ENCODE peak calls at places on chromosomes 5 and 9, in five cellular contexts. One of them, this sample, is unnamed.

GRCh38 chr9:35826071-35826701 is 2.3 kb downstream of the FAM221B start:
- DNase-seq in HTR-8/SVneo: peak
- DNase-seq in NCI-H748 treated with DMSO at 0.1 percent for 48 hours: peak
- DNase-seq in thyroid gland: peak
- DNase-seq in astrocyte of the spinal cord: peak
- DNase-seq in this sample: peak

GRCh38 chr5:54226215-54226614 is 84.2 kb downstream of the ARL15 start:
- DNase-seq in thyroid gland: no peak
- DNase-seq in HTR-8/SVneo: no peak
- DNase-seq in NCI-H748 treated with DMSO at 0.1 percent for 48 hours: no peak
- DNase-seq in astrocyte of the spinal cord: no peak
- DNase-seq in this sample: no peak

GRCh38 chr9:38440511-38440910 is 16.3 kb upstream of the IGFBPL1 start:
- DNase-seq in NCI-H748 treated with DMSO at 0.1 percent for 48 hours: no peak
- DNase-seq in HTR-8/SVneo: no peak
- DNase-seq in astrocyte of the spinal cord: no peak
- DNase-seq in thyroid gland: no peak
- DNase-seq in this sample: peak

GRCh38 chr9:110975969-110976368 is 62.3 kb downstream of the LPAR1 start:
- DNase-seq in astrocyte of the spinal cord: no peak
- DNase-seq in thyroid gland: no peak
- DNase-seq in NCI-H748 treated with DMSO at 0.1 percent for 48 hours: no peak
- DNase-seq in HTR-8/SVneo: no peak
- DNase-seq in this sample: no peak

GRCh38 chr9:35609001-35609819 is 4.1 kb downstream of the TESK1 start:
- DNase-seq in astrocyte of the spinal cord: no peak
- DNase-seq in HTR-8/SVneo: no peak
- DNase-seq in NCI-H748 treated with DMSO at 0.1 percent for 48 hours: no peak
- DNase-seq in thyroid gland: no peak
- DNase-seq in this sample: no peak

GRCh38 chr9:91577540-91577939 is 153.9 kb upstream of the NFIL3 start:
- DNase-seq in HTR-8/SVneo: no peak
- DNase-seq in astrocyte of the spinal cord: no peak
- DNase-seq in thyroid gland: no peak
- DNase-seq in NCI-H748 treated with DMSO at 0.1 percent for 48 hours: no peak
- DNase-seq in this sample: no peak

GRCh38 chr9:132575005-132575609 is 7.3 kb upstream of the BARHL1 start:
- DNase-seq in NCI-H748 treated with DMSO at 0.1 percent for 48 hours: peak
- DNase-seq in HTR-8/SVneo: peak
- DNase-seq in astrocyte of the spinal cord: peak
- DNase-seq in thyroid gland: peak
- DNase-seq in this sample: peak

GRCh38 chr5:114702111-114702510 is 340.2 kb downstream of the KCNN2 start:
- DNase-seq in astrocyte of the spinal cord: no peak
- DNase-seq in NCI-H748 treated with DMSO at 0.1 percent for 48 hours: no peak
- DNase-seq in thyroid gland: no peak
- DNase-seq in HTR-8/SVneo: no peak
- DNase-seq in this sample: no peak

GRCh38 chr5:16844952-16845351 is 91.1 kb downstream of the MYO10 start:
- DNase-seq in astrocyte of the spinal cord: no peak
- DNase-seq in HTR-8/SVneo: no peak
- DNase-seq in thyroid gland: no peak
- DNase-seq in NCI-H748 treated with DMSO at 0.1 percent for 48 hours: no peak
- DNase-seq in this sample: no peak

GRCh38 chr5:36696059-36696673 is 89.8 kb downstream of the SLC1A3 start:
- DNase-seq in NCI-H748 treated with DMSO at 0.1 percent for 48 hours: peak
- DNase-seq in thyroid gland: peak
- DNase-seq in astrocyte of the spinal cord: peak
- DNase-seq in HTR-8/SVneo: peak
- DNase-seq in this sample: peak

GRCh38 chr9:126982215-126983002 is 67.8 kb downstream of the RALGPS1 start:
- DNase-seq in thyroid gland: no peak
- DNase-seq in HTR-8/SVneo: no peak
- DNase-seq in NCI-H748 treated with DMSO at 0.1 percent for 48 hours: no peak
- DNase-seq in astrocyte of the spinal cord: no peak
- DNase-seq in this sample: no peak

GRCh38 chr9:69542942-69543704 is 129.0 kb downstream of the APBA1 start:
- DNase-seq in thyroid gland: peak
- DNase-seq in HTR-8/SVneo: no peak
- DNase-seq in astrocyte of the spinal cord: peak
- DNase-seq in NCI-H748 treated with DMSO at 0.1 percent for 48 hours: peak
- DNase-seq in this sample: no peak

GRCh38 chr5:61069150-61069549 is 93.1 kb downstream of the SMIM15 start:
- DNase-seq in thyroid gland: no peak
- DNase-seq in HTR-8/SVneo: no peak
- DNase-seq in astrocyte of the spinal cord: no peak
- DNase-seq in NCI-H748 treated with DMSO at 0.1 percent for 48 hours: no peak
- DNase-seq in this sample: no peak

GRCh38 chr5:134603059-134603458 is 29.6 kb downstream of the SAR1B start:
- DNase-seq in HTR-8/SVneo: no peak
- DNase-seq in astrocyte of the spinal cord: peak
- DNase-seq in NCI-H748 treated with DMSO at 0.1 percent for 48 hours: no peak
- DNase-seq in thyroid gland: no peak
- DNase-seq in this sample: no peak

GRCh38 chr9:107712390-107712789 is 222.8 kb upstream of the KLF4 start:
- DNase-seq in HTR-8/SVneo: peak
- DNase-seq in astrocyte of the spinal cord: peak
- DNase-seq in thyroid gland: no peak
- DNase-seq in NCI-H748 treated with DMSO at 0.1 percent for 48 hours: no peak
- DNase-seq in this sample: peak

GRCh38 chr9:4939118-4939561 is 45.9 kb upstream of the JAK2 start:
- DNase-seq in thyroid gland: no peak
- DNase-seq in NCI-H748 treated with DMSO at 0.1 percent for 48 hours: no peak
- DNase-seq in astrocyte of the spinal cord: no peak
- DNase-seq in HTR-8/SVneo: no peak
- DNase-seq in this sample: peak

GRCh38 chr9:92393686-92394085 is 10.7 kb downstream of the OGN start:
- DNase-seq in astrocyte of the spinal cord: no peak
- DNase-seq in NCI-H748 treated with DMSO at 0.1 percent for 48 hours: no peak
- DNase-seq in thyroid gland: no peak
- DNase-seq in HTR-8/SVneo: no peak
- DNase-seq in this sample: no peak

GRCh38 chr5:19401032-19401431 is 587.0 kb downstream of the CDH18 start:
- DNase-seq in thyroid gland: no peak
- DNase-seq in astrocyte of the spinal cord: no peak
- DNase-seq in HTR-8/SVneo: no peak
- DNase-seq in NCI-H748 treated with DMSO at 0.1 percent for 48 hours: no peak
- DNase-seq in this sample: no peak

GRCh38 chr5:139644001-139644456 is 4.1 kb upstream of the CXXC5 start:
- DNase-seq in thyroid gland: peak
- DNase-seq in astrocyte of the spinal cord: no peak
- DNase-seq in NCI-H748 treated with DMSO at 0.1 percent for 48 hours: no peak
- DNase-seq in HTR-8/SVneo: no peak
- DNase-seq in this sample: no peak

GRCh38 chr5:128259530-128260145 is 176.1 kb downstream of the SLC12A2 start:
- DNase-seq in HTR-8/SVneo: no peak
- DNase-seq in NCI-H748 treated with DMSO at 0.1 percent for 48 hours: no peak
- DNase-seq in thyroid gland: no peak
- DNase-seq in astrocyte of the spinal cord: no peak
- DNase-seq in this sample: no peak

This sample was measured in Kasumi-1.